ENCODE peak calls at places on chromosomes 11 and 22, in eight cellular contexts. T, C, Y, D, L, W, R and G are unnamed samples.
A peak's percentile ranks its signal among the peaks of the same experiment; 100 is the strongest.

GRCh38 chr11:70463478-70464255 is 65.3 kb downstream of the CTTN start:
- DNase-seq in T (no peak), C (no peak), Y (no peak), D (no peak), L (peak; percentile 35), W (no peak), R (no peak), G (no peak)

GRCh38 chr22:50483106-50483505 is 1.8 kb downstream of the ADM2 start:
- DNase-seq in T (no peak), C (no peak), Y (no peak), D (no peak), L (no peak), W (no peak), R (no peak), G (no peak)

GRCh38 chr11:71454470-71455113 is 1.6 kb downstream of the NADSYN1 start:
- DNase-seq in T (no peak), C (no peak), Y (no peak), D (no peak), L (no peak), W (no peak), R (no peak), G (no peak)

GRCh38 chr11:57499413-57499982 is 16.0 kb downstream of the SLC43A1 start:
- DNase-seq in T (peak; percentile 92), C (no peak), Y (peak; percentile 94), D (peak; percentile 97), L (peak; percentile 99), W (peak; percentile 87), R (peak; percentile 73), G (peak; percentile 84)

GRCh38 chr11:67507242-67507890 is 596 bp downstream of the CDK2AP2 start:
- DNase-seq in T (no peak), C (no peak), Y (no peak), D (peak; percentile 82), L (no peak), W (peak; percentile 83), R (no peak), G (no peak)

GRCh38 chr22:17268501-17269223 is 49.4 kb upstream of the ADA2 start:
- DNase-seq in T (no peak), C (no peak), Y (no peak), D (no peak), L (peak; percentile 60), W (no peak), R (no peak), G (no peak)

GRCh38 chr22:47054231-47055072 is 292.0 kb downstream of the TBC1D22A start:
- DNase-seq in T (no peak), C (no peak), Y (peak; percentile 26), D (no peak), L (no peak), W (no peak), R (no peak), G (no peak)

GRCh38 chr11:96272542-96273306 is 70.3 kb downstream of the MAML2 start:
- DNase-seq in T (no peak), C (no peak), Y (no peak), D (peak; percentile 55), L (peak; percentile 24), W (peak; percentile 51), R (no peak), G (no peak)

GRCh38 chr11:65496304-65497140 is 2.3 kb upstream of the MALAT1 start:
- DNase-seq in T (no peak), C (no peak), Y (no peak), D (no peak), L (no peak), W (peak; percentile 44), R (no peak), G (no peak)

GRCh38 chr11:43788394-43788793 is 92.2 kb upstream of the ALKBH3 start:
- DNase-seq in T (no peak), C (no peak), Y (no peak), D (no peak), L (no peak), W (no peak), R (no peak), G (peak; percentile 69)

GRCh38 chr11:122661182-122661945 is 5.8 kb downstream of the UBASH3B start:
- DNase-seq in T (peak; percentile 69), C (no peak), Y (no peak), D (no peak), L (peak; percentile 48), W (no peak), R (peak; percentile 81), G (peak; percentile 92)

GRCh38 chr11:44732564-44732963 is 5.8 kb downstream of the TSPAN18 start:
- DNase-seq in T (no peak), C (no peak), Y (no peak), D (no peak), L (no peak), W (no peak), R (no peak), G (no peak)

GRCh38 chr22:17098379-17098819 is 13.6 kb downstream of the IL17RA start:
- DNase-seq in T (no peak), C (no peak), Y (no peak), D (no peak), L (no peak), W (peak; percentile 27), R (no peak), G (no peak)